ENCODE peak calls at places on chromosomes 1 and 21, in seven cellular contexts. Y is lower lobe of right lung, C is left lung, R is IMR-90, G is NT2/D1, A is SK-N-SH, Z is BJ. S is an unnamed sample. For H3K36me3, the result is how much of the 10 kb centered on the place peaks cover.

GRCh38 chr1:30229557-30229956 is 493.8 kb downstream of the MATN1 start:
- DNase-seq in C (no peak), Y (no peak), R (no peak), G (no peak), Z (no peak), A (no peak), S (no peak)

GRCh38 chr1:59162665-59163064 is 134.2 kb upstream of the FGGY start:
- DNase-seq in G (no peak), C (no peak), Z (no peak), R (no peak), A (no peak), Y (no peak), S (no peak)

GRCh38 chr1:185517808-185518419 is 200.9 kb upstream of the IVNS1ABP start:
- DNase-seq in Y (no peak), R (no peak), A (no peak), G (no peak), C (no peak), Z (no peak), S (no peak)

GRCh38 chr1:115706774-115707425 is 61.6 kb downstream of the CASQ2 start:
- DNase-seq in C (no peak), Y (no peak), G (peak), A (peak), R (peak), Z (no peak), S (peak)

GRCh38 chr1:71428029-71428428 is 347.2 kb upstream of the ZRANB2 start:
- DNase-seq in R (no peak), G (no peak), A (no peak), Z (no peak), Y (no peak), C (no peak), S (no peak)

GRCh38 chr1:55589656-55590297 is 374.6 kb upstream of the USP24 start:
- DNase-seq in G (no peak), A (no peak), C (no peak), R (no peak), Y (no peak), Z (no peak), S (no peak)

GRCh38 chr1:108478429-108479015 is 28.4 kb downstream of the NBPF6 start:
- DNase-seq in A (no peak), R (no peak), Z (no peak), C (no peak), G (no peak), Y (no peak), S (no peak)

GRCh38 chr1:169858467-169858866 is 35.2 kb downstream of the SCYL3 start:
- DNase-seq in Z (no peak), Y (no peak), A (no peak), R (peak), G (no peak), C (no peak), S (no peak)

GRCh38 chr21:28908351-28908750 is 84.3 kb downstream of the LTN1 start:
- DNase-seq in G (no peak), Y (no peak), A (no peak), Z (no peak), C (no peak), R (no peak), S (no peak)

GRCh38 chr1:206872139-206872538 is 6.7 kb downstream of the IL20 start:
- DNase-seq in Z (no peak), R (no peak), C (no peak), G (no peak), A (no peak), Y (no peak), S (no peak)

GRCh38 chr21:27740084-27740483 is 773.2 kb upstream of the ADAMTS5 start:
- DNase-seq in A (no peak), G (no peak), R (no peak), C (no peak), Y (no peak), Z (no peak), S (no peak)

GRCh38 chr21:27741736-27742135 is 774.8 kb upstream of the ADAMTS5 start:
- DNase-seq in Y (no peak), R (no peak), G (no peak), A (no peak), Z (no peak), C (no peak), S (no peak)

GRCh38 chr21:27743971-27744564 is 777.2 kb upstream of the ADAMTS5 start:
- DNase-seq in C (peak), Y (peak), A (no peak), Z (no peak), G (no peak), R (no peak), S (no peak)

GRCh38 chr21:27735699-27736098 is 768.8 kb upstream of the ADAMTS5 start:
- DNase-seq in Y (no peak), C (no peak), Z (no peak), R (no peak), A (no peak), G (no peak), S (no peak)

GRCh38 chr21:27739187-27739586 is 772.3 kb upstream of the ADAMTS5 start:
- DNase-seq in R (no peak), G (no peak), C (no peak), Z (no peak), Y (no peak), A (no peak), S (no peak)
- H3K36me3 ChIP-seq in R (under half), G (under half), C (under half), Z (under half), Y (under half), A (under half), S (under half)

GRCh38 chr1:96792220-96792619 is 70.6 kb downstream of the PTBP2 start:
- DNase-seq in Y (no peak), A (no peak), Z (no peak), C (no peak), R (no peak), G (no peak), S (no peak)
- H3K36me3 ChIP-seq in Y (under half), A (half or more), Z (under half), C (under half), R (under half), G (half or more), S (under half)

GRCh38 chr21:42852925-42853570 is 26.3 kb downstream of the WDR4 start:
- DNase-seq in C (peak), G (no peak), Z (no peak), R (no peak), A (no peak), Y (no peak), S (no peak)
- H3K36me3 ChIP-seq in C (under half), G (half or more), Z (under half), R (half or more), A (under half), Y (half or more), S (half or more)

GRCh38 chr1:228150021-228150457 is 309 bp downstream of the GJC2 start:
- DNase-seq in R (no peak), G (no peak), C (peak), Y (no peak), A (peak), Z (no peak), S (no peak)
- H3K36me3 ChIP-seq in R (under half), G (half or more), C (under half), Y (under half), A (under half), Z (under half), S (under half)

GRCh38 chr1:181779343-181779742 is 282.2 kb downstream of the ZNF648 start:
- DNase-seq in C (no peak), G (no peak), Y (no peak), R (no peak), Z (no peak), A (no peak), S (no peak)

GRCh38 chr1:181777812-181778211 is 283.7 kb downstream of the ZNF648 start:
- DNase-seq in A (no peak), G (no peak), R (no peak), Y (no peak), C (no peak), Z (no peak), S (no peak)

GRCh38 chr1:181783208-181783607 is 278.3 kb downstream of the ZNF648 start:
- DNase-seq in A (no peak), G (peak), R (no peak), Z (no peak), Y (no peak), C (no peak), S (no peak)

GRCh38 chr1:181776044-181776443 is 285.5 kb downstream of the ZNF648 start:
- DNase-seq in G (no peak), C (peak), Z (no peak), Y (no peak), R (no peak), A (no peak), S (no peak)

DNA sequence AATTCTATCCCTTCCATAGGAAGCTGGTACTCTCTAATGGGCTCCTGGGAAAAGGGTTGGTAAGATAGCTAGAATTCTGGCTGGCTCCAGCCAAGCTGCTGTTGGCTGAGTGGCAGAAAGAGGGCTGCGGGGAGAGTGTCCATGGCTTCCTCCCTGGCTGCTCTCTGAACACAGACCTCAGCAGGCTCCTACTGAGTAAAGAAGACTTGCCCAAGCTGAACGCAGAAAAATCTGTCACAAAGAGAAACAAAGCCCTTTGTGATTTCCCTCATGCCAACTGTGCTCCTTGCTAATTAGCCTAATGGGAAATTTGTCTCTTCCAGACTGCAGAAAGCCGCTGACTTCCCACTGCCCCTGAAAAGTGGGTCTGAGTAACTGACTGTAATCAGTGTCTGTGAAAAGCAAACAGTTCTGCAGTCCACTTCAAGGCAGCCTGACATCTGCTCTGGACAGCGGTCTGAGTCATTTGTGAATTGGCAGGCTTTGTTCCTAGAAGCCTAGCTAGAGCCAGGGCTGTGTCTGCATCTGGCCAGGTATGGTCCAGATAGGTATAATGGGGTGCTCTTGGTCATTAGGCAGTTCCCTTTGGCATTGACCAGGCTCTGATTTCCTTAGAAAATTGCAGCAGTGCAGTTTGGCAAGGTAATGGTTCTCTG is 282.8 kb downstream of the ZNF648 start:
- DNase-seq in Z (no peak), A (no peak), R (no peak), G (no peak), Y (no peak), C (no peak), S (no peak)
- H3K36me3 ChIP-seq in Z (under half), A (under half), R (under half), G (under half), Y (under half), C (under half), S (under half)

DNA sequence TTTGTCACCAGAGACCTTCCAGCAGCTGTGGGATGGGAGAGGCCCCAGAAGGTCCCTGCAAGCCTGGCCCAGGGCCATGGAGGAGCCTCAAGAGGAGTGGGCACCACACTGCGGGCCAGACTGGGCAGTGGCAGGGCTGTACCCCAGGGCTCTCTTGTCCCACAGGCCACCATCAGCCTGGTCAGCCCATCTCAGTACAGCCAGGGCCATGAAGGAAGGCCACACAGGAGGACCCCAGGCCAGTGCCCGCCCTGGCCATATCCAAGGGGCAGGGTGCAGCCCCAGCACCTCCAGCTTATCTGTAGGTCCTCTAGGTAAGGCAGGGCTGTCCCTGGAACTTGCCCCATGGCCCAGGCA is 3.1 kb upstream of the GNB1 start:
- DNase-seq in G (no peak), R (no peak), Y (no peak), C (peak), Z (no peak), A (no peak), S (no peak)
- H3K36me3 ChIP-seq in G (under half), R (under half), Y (under half), C (under half), Z (under half), A (under half), S (under half)

DNA sequence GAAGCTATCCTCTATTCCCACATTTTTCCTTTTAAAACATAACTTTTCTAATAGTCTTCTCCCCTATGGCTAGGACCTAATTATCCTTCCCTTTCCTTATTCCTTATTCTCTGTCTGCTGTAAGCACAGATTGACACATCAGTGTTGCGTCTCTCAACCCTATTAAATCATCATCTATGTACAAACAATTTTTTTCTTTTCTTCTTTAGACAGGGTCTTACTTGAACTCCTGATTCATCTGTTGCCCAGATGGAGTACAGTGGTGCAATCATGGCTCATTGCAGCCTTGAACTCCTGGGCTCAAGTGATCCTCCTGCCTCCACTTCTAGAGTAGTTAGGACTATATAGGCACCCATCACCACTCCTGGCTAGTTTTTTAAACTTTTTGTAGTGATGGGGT is 8.3 kb downstream of the KLHDC9 start:
- DNase-seq in C (no peak), G (no peak), A (no peak), R (no peak), Y (no peak), Z (no peak), S (no peak)
- H3K36me3 ChIP-seq in C (under half), G (half or more), A (under half), R (under half), Y (under half), Z (under half), S (under half)

GRCh38 chr1:156238248-156238647 is 3.7 kb upstream of the BGLAP start:
- DNase-seq in G (no peak), A (no peak), R (no peak), C (no peak), Y (no peak), Z (no peak), S (no peak)
- H3K36me3 ChIP-seq in G (half or more), A (under half), R (under half), C (under half), Y (half or more), Z (under half), S (under half)

GRCh38 chr1:220997791-220998190 is 118.5 kb downstream of the HLX start:
- DNase-seq in G (no peak), A (no peak), R (no peak), Y (no peak), C (no peak), Z (no peak), S (no peak)

GRCh38 chr1:221001167-221001566 is 121.9 kb downstream of the HLX start:
- DNase-seq in Z (no peak), Y (no peak), G (no peak), A (no peak), C (no peak), R (no peak), S (no peak)

GRCh38 chr1:220999872-221000863 is 120.9 kb downstream of the HLX start:
- DNase-seq in Y (no peak), C (no peak), Z (no peak), A (no peak), R (no peak), G (no peak), S (no peak)

DNA sequence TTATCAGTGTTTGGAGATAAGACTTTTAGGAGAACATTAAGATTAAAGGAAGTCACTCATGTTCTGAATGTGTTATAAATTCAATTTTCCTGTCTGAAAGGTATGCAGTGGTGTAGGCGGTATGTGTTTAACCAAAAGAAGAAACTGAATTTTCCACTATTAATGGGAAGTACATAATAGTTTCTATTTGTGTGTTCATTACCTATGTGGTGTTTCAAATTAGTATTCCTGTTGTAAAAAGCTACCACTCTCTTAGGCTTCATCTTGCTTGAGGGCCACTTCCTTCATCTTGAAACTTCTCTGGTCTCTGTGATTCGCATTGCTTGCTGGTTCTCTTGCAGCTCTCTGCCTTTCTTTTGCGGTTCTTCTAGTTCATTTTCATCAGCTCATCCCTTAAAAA is 123.4 kb downstream of the HLX start:
- DNase-seq in Y (no peak), Z (no peak), G (no peak), A (no peak), R (no peak), C (no peak), S (no peak)
- H3K36me3 ChIP-seq in Y (under half), Z (under half), G (under half), A (under half), R (under half), C (under half), S (under half)

DNA sequence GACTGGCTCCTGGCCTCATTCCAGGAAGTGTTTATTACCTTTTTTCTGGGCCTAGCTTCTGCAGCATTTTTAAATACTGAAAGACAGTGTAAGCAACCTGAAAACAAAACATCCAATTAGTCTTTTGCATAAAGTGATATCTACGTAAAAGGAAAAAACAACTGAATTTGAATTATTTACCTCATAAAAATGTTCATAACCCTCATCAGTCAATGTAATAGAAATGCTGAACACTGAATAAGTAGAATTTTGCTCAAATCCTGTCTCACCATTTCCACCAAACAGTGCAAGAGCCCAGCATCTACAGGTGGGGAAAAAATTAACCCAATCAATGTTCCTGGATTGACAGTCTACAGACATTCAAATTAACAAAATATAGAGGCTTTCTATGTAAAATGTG is 64.0 kb downstream of the NRDC start:
- DNase-seq in Z (no peak), C (no peak), G (no peak), Y (no peak), A (no peak), R (no peak), S (no peak)
- H3K36me3 ChIP-seq in Z (under half), C (under half), G (half or more), Y (half or more), A (half or more), R (under half), S (under half)